ENCODE peak calls at places on chromosomes 11 and 22, in eight cellular contexts. H is lower leg skin, Q is fibroblast of lung, I is breast epithelium, C is retinal pigment epithelial cell, J is pancreas, M is IMR-90, K is AG04450. W is an unnamed sample.

GRCh38 chr11:13036235-13036634 is 27.1 kb downstream of the RASSF10 start:
- DNase-seq in H (no peak), Q (no peak), K (no peak), I (no peak), C (no peak), M (no peak), J (no peak), W (no peak)

GRCh38 chr11:126490261-126490660 is 134.8 kb downstream of the ST3GAL4 start:
- DNase-seq in I (no peak), Q (no peak), M (no peak), K (no peak), C (no peak), J (no peak), H (no peak), W (no peak)

GRCh38 chr11:101096036-101096704 is 33.4 kb downstream of the PGR start:
- DNase-seq in Q (peak; percentile 18), I (peak; percentile 23), H (no peak), M (no peak), K (no peak), C (peak; percentile 76), J (no peak), W (peak; percentile 2)

GRCh38 chr11:1348146-1348545 is 38.7 kb upstream of the TOLLIP start:
- DNase-seq in M (no peak), K (no peak), C (no peak), J (no peak), I (no peak), Q (no peak), H (no peak), W (no peak)

GRCh38 chr11:75014129-75014528 is 25.4 kb downstream of the NEU3 start:
- DNase-seq in H (no peak), M (peak; percentile 95), Q (peak; percentile 55), I (no peak), C (peak; percentile 34), J (no peak), K (peak; percentile 77), W (peak; percentile 60)

GRCh38 chr22:43814264-43814663 is 2.2 kb upstream of the EFCAB6 start:
- DNase-seq in H (no peak), C (no peak), I (no peak), J (no peak), K (no peak), M (no peak), Q (no peak), W (no peak)

GRCh38 chr22:45757068-45757467 is 85.4 kb downstream of the ATXN10 start:
- DNase-seq in Q (peak; percentile 59), H (no peak), J (peak; percentile 34), I (no peak), M (peak; percentile 14), K (no peak), C (peak; percentile 25), W (no peak)

GRCh38 chr11:14119357-14119756 is 156.8 kb downstream of the SPON1 start:
- DNase-seq in M (no peak), Q (no peak), J (no peak), C (no peak), I (no peak), K (no peak), H (no peak), W (peak; percentile 50)

GRCh38 chr22:19599626-19600243 is 75.5 kb upstream of the CLDN5 start:
- DNase-seq in K (no peak), I (no peak), H (no peak), C (no peak), J (no peak), Q (no peak), M (no peak), W (no peak)

GRCh38 chr22:23212061-23213030 is 32.0 kb downstream of the BCR start:
- DNase-seq in Q (no peak), I (no peak), H (no peak), M (no peak), C (no peak), K (no peak), J (no peak), W (no peak)

GRCh38 chr11:110367571-110367970 is 62.2 kb upstream of the FDX1 start:
- DNase-seq in K (no peak), I (no peak), M (no peak), C (no peak), J (no peak), Q (peak; percentile 37), H (no peak), W (no peak)

GRCh38 chr11:15195454-15196200 is 80.9 kb downstream of the INSC start:
- DNase-seq in C (no peak), H (no peak), K (no peak), Q (no peak), I (no peak), J (no peak), M (no peak), W (no peak)

GRCh38 chr11:86152006-86152862 is 83.3 kb upstream of the PICALM start:
- DNase-seq in Q (no peak), M (peak; percentile 53), J (no peak), C (peak; percentile 81), I (peak; percentile 89), H (no peak), K (no peak), W (peak; percentile 66)

GRCh38 chr11:130999992-131000770 is 83.9 kb upstream of the SNX19 start:
- DNase-seq in I (no peak), K (peak; percentile 95), M (peak; percentile 98), C (peak; percentile 19), Q (peak; percentile 97), H (no peak), J (no peak), W (peak; percentile 94)

GRCh38 chr11:74838188-74838587 is 89.5 kb downstream of the RNF169 start:
- DNase-seq in J (no peak), I (no peak), C (no peak), Q (no peak), M (peak; percentile 23), K (no peak), H (no peak), W (no peak)

GRCh38 chr22:46053563-46054090 is 76.7 kb upstream of the WNT7B start:
- DNase-seq in H (peak; percentile 60), C (no peak), K (no peak), M (peak; percentile 38), I (peak; percentile 73), J (peak; percentile 88), Q (peak; percentile 60), W (peak; percentile 79)

GRCh38 chr22:41092023-41092817 is at the start of gene EP300:
- DNase-seq in J (peak; percentile 83), I (peak; percentile 90), H (peak; percentile 88), C (no peak), Q (peak; percentile 74), K (no peak), M (peak; percentile 68), W (peak; percentile 77)

GRCh38 chr11:36139767-36140166 is 149.5 kb downstream of the COMMD9 start:
- DNase-seq in I (no peak), J (no peak), H (no peak), K (no peak), C (no peak), M (peak; percentile 49), Q (no peak), W (peak; percentile 70)
- TF ChIP-seq CTCF in I (no peak), J (no peak), H (no peak), K (no peak), C (no peak), M (no peak), Q (no peak), W (no peak)

GRCh38 chr11:67119577-67120391 is 721 bp downstream of the KDM2A start:
- DNase-seq in M (no peak), K (no peak), J (peak; percentile 36), I (no peak), C (no peak), H (peak; percentile 20), Q (no peak), W (peak; percentile 23)

GRCh38 chr11:67118801-67119576 is at the start of gene KDM2A:
- DNase-seq in M (peak; percentile 99), C (peak; percentile 96), I (peak; percentile 99), H (peak; percentile 98), Q (peak; percentile 99), J (peak; percentile 99), K (peak; percentile 98), W (peak; percentile 99)

GRCh38 chr11:67117176-67117575 is 1.9 kb upstream of the KDM2A start:
- DNase-seq in J (no peak), C (no peak), K (no peak), H (no peak), Q (no peak), I (no peak), M (no peak), W (no peak)

GRCh38 chr11:67118059-67118766 is 850 bp upstream of the KDM2A start:
- DNase-seq in C (no peak), J (peak; percentile 70), Q (no peak), K (no peak), H (peak; percentile 34), I (peak; percentile 48), M (no peak), W (peak; percentile 32)

DNA sequence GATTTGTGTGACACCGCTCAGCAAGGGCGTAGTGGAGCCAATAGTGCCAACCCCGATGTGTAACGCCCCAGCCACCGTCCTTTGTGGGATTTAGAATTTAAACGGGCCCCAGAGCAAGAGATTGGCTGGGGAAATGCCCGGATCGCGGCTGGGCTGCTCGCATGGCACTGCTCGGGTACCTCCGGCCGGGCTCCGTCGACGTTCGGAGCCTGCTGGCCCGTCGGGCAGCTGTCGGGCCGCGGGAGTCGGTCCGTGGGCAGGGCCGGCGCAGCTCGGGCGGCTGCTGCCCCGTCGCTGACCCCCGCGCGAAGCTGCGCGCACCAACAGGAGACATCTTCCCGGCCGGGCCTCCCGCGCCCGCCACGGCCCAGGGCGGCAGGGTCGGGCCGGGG is 1.4 kb upstream of the KDM2A start:
- DNase-seq in C (no peak), I (no peak), H (peak; percentile 20), M (no peak), K (no peak), Q (no peak), J (peak; percentile 60), W (no peak)
- H3K4me3 ChIP-seq in C (peak overlapping the region; percentile 6), I (peak overlapping the region; percentile 98), H (no peak overlapping the region), M (no peak overlapping the region), K (no peak overlapping the region), Q (no peak overlapping the region), J (no peak overlapping the region), W (no peak overlapping the region)

GRCh38 chr11:120168108-120168959 is 30.4 kb upstream of the TRIM29 start:
- DNase-seq in I (no peak), J (no peak), M (peak; percentile 37), Q (peak; percentile 32), K (no peak), C (no peak), H (no peak), W (no peak)
- TF ChIP-seq CTCF in I (no peak), J (no peak), M (no peak), Q (no peak), K (no peak), C (no peak), H (no peak), W (no peak)

GRCh38 chr11:57544566-57544965 is 7.2 kb downstream of the SMTNL1 start:
- DNase-seq in I (no peak), K (no peak), Q (no peak), M (no peak), J (no peak), H (no peak), C (peak; percentile 83), W (no peak)

GRCh38 chr11:57546451-57546850 is 9.1 kb downstream of the SMTNL1 start:
- DNase-seq in C (no peak), J (no peak), Q (no peak), I (no peak), H (no peak), M (no peak), K (no peak), W (no peak)

GRCh38 chr11:57545883-57546282 is 8.5 kb downstream of the SMTNL1 start:
- DNase-seq in Q (no peak), K (no peak), M (no peak), I (no peak), J (no peak), C (no peak), H (no peak), W (no peak)

GRCh38 chr11:57547854-57548377 is 10.5 kb downstream of the SMTNL1 start:
- DNase-seq in M (no peak), Q (no peak), C (no peak), H (no peak), K (no peak), J (no peak), I (no peak), W (no peak)

GRCh38 chr11:57546869-57547518 is 9.6 kb downstream of the SMTNL1 start:
- DNase-seq in Q (peak; percentile 23), M (peak; percentile 72), J (no peak), I (no peak), H (no peak), K (no peak), C (no peak), W (peak; percentile 52)
- H3K4me3 ChIP-seq in Q (no peak overlapping the region), M (no peak overlapping the region), J (no peak overlapping the region), I (no peak overlapping the region), H (no peak overlapping the region), K (no peak overlapping the region), C (no peak overlapping the region), W (no peak overlapping the region)